ENCODE peak calls at places on chromosomes 2 and 18, in eight cellular contexts. One of them, this sample, is unnamed. For H3K4me1, the result is how much of the 10 kb centered on the place peaks cover.

GRCh38 chr18:66599190-66599589 is 4.7 kb downstream of the CDH19 start:
- DNase-seq in uterus: no peak
- DNase-seq in body of pancreas: no peak
- DNase-seq in ovary: no peak
- DNase-seq in K562: no peak
- DNase-seq in upper lobe of left lung: no peak
- DNase-seq in breast epithelium: no peak
- DNase-seq in Peyer's patch: no peak
- DNase-seq in this sample: no peak

GRCh38 chr2:18435425-18436037 is 124.9 kb downstream of the RDH14 start:
- DNase-seq in uterus: peak
- DNase-seq in body of pancreas: no peak
- DNase-seq in ovary: no peak
- DNase-seq in K562: no peak
- DNase-seq in upper lobe of left lung: no peak
- DNase-seq in breast epithelium: no peak
- DNase-seq in Peyer's patch: no peak
- DNase-seq in this sample: no peak

GRCh38 chr2:234483568-234484251 is 13.2 kb downstream of the ARL4C start:
- DNase-seq in uterus: no peak
- DNase-seq in body of pancreas: no peak
- DNase-seq in ovary: no peak
- DNase-seq in K562: no peak
- DNase-seq in upper lobe of left lung: no peak
- DNase-seq in breast epithelium: no peak
- DNase-seq in Peyer's patch: peak
- DNase-seq in this sample: no peak

GRCh38 chr18:56488739-56489138 is 149.7 kb downstream of the TXNL1 start:
- DNase-seq in uterus: no peak
- DNase-seq in body of pancreas: no peak
- DNase-seq in ovary: no peak
- DNase-seq in K562: peak
- DNase-seq in upper lobe of left lung: no peak
- DNase-seq in breast epithelium: no peak
- DNase-seq in Peyer's patch: no peak
- DNase-seq in this sample: no peak

GRCh38 chr2:16330012-16330411 is 335.6 kb downstream of the CYRIA start:
- DNase-seq in uterus: no peak
- DNase-seq in body of pancreas: no peak
- DNase-seq in ovary: no peak
- DNase-seq in K562: no peak
- DNase-seq in upper lobe of left lung: peak
- DNase-seq in breast epithelium: no peak
- DNase-seq in Peyer's patch: no peak
- DNase-seq in this sample: no peak

GRCh38 chr2:222239945-222240675 is 58.7 kb downstream of the PAX3 start:
- DNase-seq in uterus: no peak
- DNase-seq in body of pancreas: no peak
- DNase-seq in ovary: no peak
- DNase-seq in K562: no peak
- DNase-seq in upper lobe of left lung: no peak
- DNase-seq in breast epithelium: no peak
- DNase-seq in Peyer's patch: no peak
- DNase-seq in this sample: no peak

GRCh38 chr2:46644690-46645385 is 165.5 kb downstream of the TMEM247 start:
- DNase-seq in uterus: no peak
- DNase-seq in body of pancreas: no peak
- DNase-seq in ovary: no peak
- DNase-seq in K562: no peak
- DNase-seq in upper lobe of left lung: no peak
- DNase-seq in breast epithelium: no peak
- DNase-seq in Peyer's patch: no peak
- DNase-seq in this sample: no peak

GRCh38 chr2:188978291-188979081 is 4.3 kb downstream of the COL3A1 start:
- DNase-seq in uterus: peak
- DNase-seq in body of pancreas: no peak
- DNase-seq in ovary: peak
- DNase-seq in K562: no peak
- DNase-seq in upper lobe of left lung: no peak
- DNase-seq in breast epithelium: no peak
- DNase-seq in Peyer's patch: no peak
- DNase-seq in this sample: no peak

GRCh38 chr18:36329684-36330434 is 32.3 kb downstream of the FHOD3 start:
- DNase-seq in uterus: no peak
- DNase-seq in body of pancreas: no peak
- DNase-seq in ovary: no peak
- DNase-seq in K562: no peak
- DNase-seq in upper lobe of left lung: no peak
- DNase-seq in breast epithelium: no peak
- DNase-seq in Peyer's patch: no peak
- DNase-seq in this sample: no peak

GRCh38 chr2:231707625-231708049 is 688 bp upstream of the PTMA start:
- DNase-seq in uterus: peak
- DNase-seq in body of pancreas: no peak
- DNase-seq in ovary: peak
- DNase-seq in K562: no peak
- DNase-seq in upper lobe of left lung: no peak
- DNase-seq in breast epithelium: peak
- DNase-seq in Peyer's patch: no peak
- DNase-seq in this sample: no peak

GRCh38 chr2:96103388-96103705 is 13.0 kb downstream of the ADRA2B start:
- DNase-seq in uterus: no peak
- DNase-seq in body of pancreas: peak
- DNase-seq in ovary: no peak
- DNase-seq in K562: no peak
- DNase-seq in upper lobe of left lung: no peak
- DNase-seq in breast epithelium: no peak
- DNase-seq in Peyer's patch: no peak
- DNase-seq in this sample: no peak

GRCh38 chr2:195575879-195576391 is 81.1 kb upstream of the SLC39A10 start:
- DNase-seq in uterus: no peak
- DNase-seq in body of pancreas: no peak
- DNase-seq in ovary: no peak
- DNase-seq in K562: no peak
- DNase-seq in upper lobe of left lung: no peak
- DNase-seq in breast epithelium: no peak
- DNase-seq in Peyer's patch: peak
- DNase-seq in this sample: no peak

GRCh38 chr2:151007365-151007764 is 254.3 kb downstream of the RBM43 start:
- DNase-seq in uterus: no peak
- DNase-seq in body of pancreas: no peak
- DNase-seq in ovary: no peak
- DNase-seq in K562: no peak
- DNase-seq in upper lobe of left lung: no peak
- DNase-seq in breast epithelium: no peak
- DNase-seq in Peyer's patch: no peak
- DNase-seq in this sample: no peak

GRCh38 chr2:241853651-241854341 is 4.9 kb downstream of the PDCD1 start:
- DNase-seq in uterus: peak
- DNase-seq in body of pancreas: no peak
- DNase-seq in ovary: peak
- DNase-seq in K562: no peak
- DNase-seq in upper lobe of left lung: peak
- DNase-seq in breast epithelium: no peak
- DNase-seq in Peyer's patch: peak
- DNase-seq in this sample: no peak

GRCh38 chr18:57997820-57998219 is 46.2 kb upstream of the NEDD4L start:
- DNase-seq in uterus: no peak
- DNase-seq in body of pancreas: no peak
- DNase-seq in ovary: no peak
- DNase-seq in K562: no peak
- DNase-seq in upper lobe of left lung: no peak
- DNase-seq in breast epithelium: no peak
- DNase-seq in Peyer's patch: no peak
- DNase-seq in this sample: no peak

GRCh38 chr18:73891572-73892421 is 255.8 kb downstream of the FBXO15 start:
- DNase-seq in uterus: no peak
- DNase-seq in body of pancreas: no peak
- DNase-seq in ovary: no peak
- DNase-seq in K562: no peak
- DNase-seq in upper lobe of left lung: peak
- DNase-seq in breast epithelium: no peak
- DNase-seq in Peyer's patch: no peak
- DNase-seq in this sample: no peak

GRCh38 chr2:172953970-172954852 is 121.4 kb upstream of the MAP3K20 start:
- DNase-seq in uterus: no peak
- DNase-seq in body of pancreas: no peak
- DNase-seq in ovary: no peak
- DNase-seq in K562: no peak
- DNase-seq in upper lobe of left lung: no peak
- DNase-seq in breast epithelium: no peak
- DNase-seq in Peyer's patch: no peak
- DNase-seq in this sample: no peak

GRCh38 chr2:172953411-172953810 is 122.2 kb upstream of the MAP3K20 start:
- DNase-seq in uterus: no peak
- DNase-seq in body of pancreas: no peak
- DNase-seq in ovary: no peak
- DNase-seq in K562: no peak
- DNase-seq in upper lobe of left lung: no peak
- DNase-seq in breast epithelium: no peak
- DNase-seq in Peyer's patch: no peak
- DNase-seq in this sample: no peak

GRCh38 chr2:172951554-172951953 is 124.1 kb upstream of the MAP3K20 start:
- DNase-seq in uterus: no peak
- DNase-seq in body of pancreas: no peak
- DNase-seq in ovary: no peak
- DNase-seq in K562: no peak
- DNase-seq in upper lobe of left lung: no peak
- DNase-seq in breast epithelium: no peak
- DNase-seq in Peyer's patch: no peak
- DNase-seq in this sample: no peak

GRCh38 chr2:172957734-172958133 is 117.9 kb upstream of the MAP3K20 start:
- DNase-seq in uterus: no peak
- DNase-seq in body of pancreas: no peak
- DNase-seq in ovary: no peak
- DNase-seq in K562: no peak
- DNase-seq in upper lobe of left lung: no peak
- DNase-seq in breast epithelium: no peak
- DNase-seq in Peyer's patch: no peak
- DNase-seq in this sample: no peak

GRCh38 chr2:172955587-172955986 is 120.1 kb upstream of the MAP3K20 start:
- DNase-seq in uterus: no peak
- DNase-seq in body of pancreas: no peak
- DNase-seq in ovary: no peak
- DNase-seq in K562: no peak
- DNase-seq in upper lobe of left lung: peak
- DNase-seq in breast epithelium: no peak
- DNase-seq in Peyer's patch: no peak
- DNase-seq in this sample: no peak
- H3K4me3 ChIP-seq in uterus: no peak
- H3K4me3 ChIP-seq in body of pancreas: no peak
- H3K4me3 ChIP-seq in ovary: no peak
- H3K4me3 ChIP-seq in K562: no peak
- H3K4me3 ChIP-seq in upper lobe of left lung: no peak
- H3K4me3 ChIP-seq in breast epithelium: no peak
- H3K4me3 ChIP-seq in Peyer's patch: no peak
- H3K4me3 ChIP-seq in this sample: no peak

DNA sequence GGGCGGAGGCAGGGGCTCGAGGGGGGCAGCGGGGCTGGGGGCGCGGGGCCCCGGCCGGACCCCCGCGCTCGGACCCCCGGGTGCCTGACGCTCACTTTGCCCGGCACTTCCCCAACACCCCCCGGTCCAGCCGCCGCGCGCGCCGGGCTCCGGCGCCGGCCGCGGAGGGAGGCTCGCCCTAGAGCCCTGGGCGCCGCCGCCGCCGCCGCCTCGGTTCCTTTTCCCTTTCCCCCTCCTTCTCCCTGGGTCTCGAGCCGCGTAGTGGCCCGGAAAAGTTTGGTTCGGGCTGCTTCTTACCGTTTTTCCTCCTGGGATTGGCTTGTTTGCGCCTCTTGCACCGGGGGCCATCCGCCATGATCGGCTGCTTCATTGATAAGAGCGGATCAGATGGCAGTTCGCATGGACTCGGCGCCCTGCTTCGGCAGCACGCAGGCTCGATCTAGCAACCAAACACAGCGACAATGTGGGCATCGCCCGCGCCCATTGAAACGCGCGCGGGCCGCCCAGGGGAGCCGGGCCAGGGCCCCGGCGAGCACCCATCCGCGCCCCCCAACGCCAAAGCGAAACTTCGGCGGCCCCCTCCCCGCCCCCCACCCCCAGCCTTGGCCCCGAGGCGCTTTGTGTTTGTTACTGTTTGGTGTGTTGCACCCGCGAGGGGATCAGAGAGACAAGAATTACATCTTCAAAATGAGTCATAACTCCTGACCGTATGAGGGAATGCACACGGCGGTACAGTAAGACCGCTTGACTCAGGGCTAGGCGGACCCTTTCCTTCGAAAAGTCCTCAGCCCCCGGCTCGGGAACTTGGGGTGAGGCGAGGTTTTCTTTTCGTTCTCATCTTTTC is 2.7 kb downstream of the ZEB2 start:
- DNase-seq in uterus: peak
- DNase-seq in body of pancreas: peak
- DNase-seq in ovary: peak
- DNase-seq in K562: peak
- DNase-seq in upper lobe of left lung: peak
- DNase-seq in breast epithelium: no peak
- DNase-seq in Peyer's patch: peak
- DNase-seq in this sample: peak
- TF ChIP-seq POLR2A in uterus: no peak
- TF ChIP-seq POLR2A in body of pancreas: no peak
- TF ChIP-seq POLR2A in ovary: peak
- TF ChIP-seq POLR2A in K562: no peak
- TF ChIP-seq POLR2A in upper lobe of left lung: peak
- TF ChIP-seq POLR2A in breast epithelium: no peak
- TF ChIP-seq POLR2A in Peyer's patch: no peak
- TF ChIP-seq POLR2A in this sample: no peak

DNA sequence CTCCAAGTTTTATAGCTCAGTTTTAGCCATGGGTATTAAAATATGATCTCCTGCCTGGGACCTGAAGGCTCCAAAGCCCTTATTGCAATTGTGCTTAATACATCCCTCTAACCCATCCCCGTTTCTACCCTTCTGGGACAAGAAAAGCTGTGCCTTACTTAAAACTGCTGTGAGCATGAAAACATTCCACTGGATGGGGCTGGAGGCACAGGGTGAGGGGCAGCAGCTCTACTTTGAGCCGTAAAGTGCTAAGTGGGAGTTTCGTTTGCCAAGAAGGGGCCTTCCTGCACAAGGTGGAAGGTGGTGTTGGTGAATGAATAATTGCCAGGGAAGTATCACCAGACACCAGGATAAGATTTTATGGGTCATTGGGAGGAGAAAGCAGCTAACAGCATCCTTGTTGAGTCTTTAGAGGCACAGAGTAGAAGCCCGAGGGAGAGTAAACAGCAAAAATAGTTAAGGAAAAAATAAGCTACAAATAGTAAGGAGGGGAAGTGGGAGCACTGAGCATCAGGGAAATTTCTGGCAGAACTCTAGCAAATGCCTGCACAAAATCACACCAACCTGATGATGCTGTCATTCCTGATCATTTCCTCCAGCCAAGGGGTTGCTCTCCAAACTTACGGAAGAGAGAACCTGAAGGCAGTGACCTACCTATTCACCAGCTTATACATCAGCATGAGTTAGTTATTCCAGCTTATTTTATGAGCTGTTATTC is 218.4 kb downstream of the MREG start:
- DNase-seq in uterus: no peak
- DNase-seq in body of pancreas: no peak
- DNase-seq in ovary: no peak
- DNase-seq in K562: no peak
- DNase-seq in upper lobe of left lung: no peak
- DNase-seq in breast epithelium: no peak
- DNase-seq in Peyer's patch: no peak
- DNase-seq in this sample: no peak
- H3K4me1 ChIP-seq in uterus: under half
- H3K4me1 ChIP-seq in body of pancreas: under half
- H3K4me1 ChIP-seq in ovary: under half
- H3K4me1 ChIP-seq in K562: under half
- H3K4me1 ChIP-seq in upper lobe of left lung: under half
- H3K4me1 ChIP-seq in breast epithelium: under half
- H3K4me1 ChIP-seq in Peyer's patch: under half
- H3K4me1 ChIP-seq in this sample: under half

GRCh38 chr2:6353669-6354068 is 512.0 kb downstream of the CMPK2 start:
- DNase-seq in uterus: no peak
- DNase-seq in body of pancreas: no peak
- DNase-seq in ovary: no peak
- DNase-seq in K562: no peak
- DNase-seq in upper lobe of left lung: no peak
- DNase-seq in breast epithelium: no peak
- DNase-seq in Peyer's patch: no peak
- DNase-seq in this sample: no peak
- H3K4me3 ChIP-seq in uterus: no peak
- H3K4me3 ChIP-seq in body of pancreas: no peak
- H3K4me3 ChIP-seq in ovary: no peak
- H3K4me3 ChIP-seq in K562: no peak
- H3K4me3 ChIP-seq in upper lobe of left lung: no peak
- H3K4me3 ChIP-seq in breast epithelium: no peak
- H3K4me3 ChIP-seq in Peyer's patch: no peak
- H3K4me3 ChIP-seq in this sample: no peak

This sample was measured in right lobe of liver.